ENCODE peak calls at places on chromosomes 11 and 22, in ten cellular contexts. A, C, R, W, T, P, Z, K, U and E are unnamed samples.

GRCh38 chr11:2301631-2302272 is at the start of the genes C11orf21 and TSPAN32:
- DNase-seq in A (peak), C (no peak), R (peak), W (peak), T (no peak), P (no peak), Z (no peak), K (no peak), U (no peak), E (peak)

GRCh38 chr22:27476729-27477128 is 324.8 kb downstream of the MN1 start:
- DNase-seq in A (peak), C (no peak), R (no peak), W (no peak), T (no peak), P (peak), Z (peak), K (peak), U (no peak), E (no peak)

GRCh38 chr11:30908272-30908671 is 322.1 kb upstream of the MPPED2 start:
- DNase-seq in A (no peak), C (no peak), R (no peak), W (no peak), T (no peak), P (no peak), Z (no peak), K (no peak), U (no peak), E (no peak)

GRCh38 chr11:65212226-65212801 is 30.6 kb downstream of the CAPN1 start:
- DNase-seq in A (no peak), C (no peak), R (no peak), W (no peak), T (no peak), P (no peak), Z (no peak), K (no peak), U (no peak), E (no peak)

GRCh38 chr22:48147404-48147803 is 1385.0 kb downstream of the TBC1D22A start:
- DNase-seq in A (no peak), C (no peak), R (no peak), W (no peak), T (no peak), P (no peak), Z (no peak), K (no peak), U (no peak), E (no peak)

GRCh38 chr11:130114726-130115125 is 44.9 kb upstream of the ST14 start:
- DNase-seq in A (no peak), C (no peak), R (no peak), W (no peak), T (no peak), P (no peak), Z (no peak), K (no peak), U (no peak), E (no peak)

GRCh38 chr11:112300094-112300786 is 39.6 kb upstream of the PLET1 start:
- DNase-seq in A (no peak), C (no peak), R (no peak), W (no peak), T (no peak), P (no peak), Z (no peak), K (no peak), U (no peak), E (no peak)

GRCh38 chr22:36619797-36620390 is 83.7 kb downstream of the CACNG2 start:
- DNase-seq in A (no peak), C (no peak), R (no peak), W (no peak), T (no peak), P (no peak), Z (no peak), K (no peak), U (no peak), E (no peak)

GRCh38 chr11:85889676-85890579 is 34.7 kb downstream of the CCDC83 start:
- DNase-seq in A (peak), C (peak), R (no peak), W (no peak), T (peak), P (no peak), Z (peak), K (peak), U (peak), E (peak)

GRCh38 chr11:11243790-11244469 is 109.1 kb downstream of the CSNK2A3 start:
- DNase-seq in A (no peak), C (no peak), R (no peak), W (no peak), T (no peak), P (peak), Z (peak), K (no peak), U (no peak), E (no peak)

GRCh38 chr11:206516-207212 is 535 bp downstream of the BET1L start:
- DNase-seq in A (no peak), C (no peak), R (no peak), W (no peak), T (no peak), P (no peak), Z (peak), K (peak), U (no peak), E (no peak)

GRCh38 chr11:18791175-18792065 is at the start of gene PTPN5:
- DNase-seq in A (no peak), C (no peak), R (no peak), W (no peak), T (no peak), P (peak), Z (no peak), K (no peak), U (no peak), E (no peak)

GRCh38 chr22:36236338-36237319 is 2.7 kb downstream of the APOL2 start:
- DNase-seq in A (no peak), C (no peak), R (no peak), W (no peak), T (no peak), P (no peak), Z (no peak), K (no peak), U (no peak), E (no peak)

GRCh38 chr11:46649180-46649738 is 31.9 kb downstream of the ATG13 start:
- DNase-seq in A (peak), C (peak), R (no peak), W (no peak), T (no peak), P (no peak), Z (peak), K (peak), U (peak), E (peak)

GRCh38 chr22:33274941-33275443 is 216.8 kb upstream of the SYN3 start:
- DNase-seq in A (no peak), C (no peak), R (no peak), W (no peak), T (no peak), P (no peak), Z (no peak), K (no peak), U (no peak), E (no peak)

GRCh38 chr11:131917634-131918384 is 547.4 kb downstream of the NTM start:
- DNase-seq in A (no peak), C (no peak), R (no peak), W (no peak), T (no peak), P (no peak), Z (no peak), K (no peak), U (no peak), E (no peak)

GRCh38 chr11:33936745-33937612 is 45.1 kb upstream of the LMO2 start:
- DNase-seq in A (peak), C (peak), R (no peak), W (no peak), T (no peak), P (no peak), Z (no peak), K (peak), U (no peak), E (no peak)

GRCh38 chr22:25702046-25702445 is 39.9 kb upstream of the MYO18B start:
- DNase-seq in A (peak), C (no peak), R (no peak), W (no peak), T (no peak), P (no peak), Z (peak), K (peak), U (no peak), E (peak)

GRCh38 chr11:2128512-2129322 is 10.5 kb downstream of the IGF2 start:
- DNase-seq in A (no peak), C (no peak), R (no peak), W (no peak), T (no peak), P (no peak), Z (no peak), K (no peak), U (no peak), E (no peak)

GRCh38 chr11:85961930-85962363 is 106.8 kb downstream of the CCDC83 start:
- DNase-seq in A (no peak), C (no peak), R (no peak), W (no peak), T (no peak), P (no peak), Z (peak), K (peak), U (no peak), E (no peak)

GRCh38 chr22:37520754-37521153 is 1.5 kb upstream of the CARD10 start:
- DNase-seq in A (no peak), C (no peak), R (no peak), W (no peak), T (no peak), P (no peak), Z (no peak), K (no peak), U (no peak), E (no peak)